ENCODE peak calls at places on chromosome 22, in five cellular contexts. X is Calu3, L is T-cell, E is memory B cell, Y is ovary. M is an unnamed sample.

GRCh38 chr22:36659762-36660509 is 43.6 kb downstream of the CACNG2 start:
- DNase-seq in L (no peak), X (peak; percentile 96), Y (peak; percentile 33), E (no peak), M (peak; percentile 87)

GRCh38 chr22:43110927-43111623 is 525 bp downstream of the BIK start:
- DNase-seq in X (peak; percentile 58), Y (no peak), E (peak; percentile 54), L (no peak), M (no peak)

GRCh38 chr22:47018010-47018910 is 255.8 kb downstream of the TBC1D22A start:
- DNase-seq in L (no peak), E (no peak), Y (no peak), X (no peak), M (no peak)

GRCh38 chr22:46328797-46329196 is 6.7 kb upstream of the TRMU start:
- DNase-seq in L (no peak), X (no peak), Y (no peak), E (no peak), M (no peak)

GRCh38 chr22:50641696-50642607 is 14.0 kb upstream of the ARSA start:
- DNase-seq in Y (peak; percentile 53), E (no peak), X (no peak), L (no peak), M (no peak)

GRCh38 chr22:43622886-43623285 is 189.2 kb downstream of the EFCAB6 start:
- DNase-seq in X (no peak), Y (no peak), L (no peak), E (no peak), M (no peak)

GRCh38 chr22:50599816-50600454 is 658 bp upstream of the MAPK8IP2 start:
- DNase-seq in E (peak; percentile 85), X (peak; percentile 75), L (peak; percentile 19), Y (peak; percentile 61), M (no peak)

GRCh38 chr22:48369789-48370507 is 1457.7 kb downstream of the BRD1 start:
- DNase-seq in E (no peak), X (no peak), Y (no peak), L (no peak), M (peak; percentile 33)

GRCh38 chr22:35961480-35961902 is 67.1 kb downstream of the RBFOX2 start:
- DNase-seq in E (no peak), Y (peak; percentile 43), L (no peak), X (peak; percentile 6), M (no peak)

GRCh38 chr22:23113067-23113846 is 28.5 kb downstream of the RSPH14 start:
- DNase-seq in X (no peak), E (no peak), Y (peak; percentile 66), L (no peak), M (no peak)

GRCh38 chr22:49503896-49504521 is 323.7 kb downstream of the BRD1 start:
- DNase-seq in Y (no peak), E (no peak), X (no peak), L (no peak), M (no peak)

GRCh38 chr22:49693848-49694247 is 133.8 kb downstream of the BRD1 start:
- DNase-seq in L (no peak), E (no peak), Y (no peak), X (no peak), M (no peak)

GRCh38 chr22:49790912-49791311 is 36.8 kb downstream of the BRD1 start:
- DNase-seq in Y (no peak), L (no peak), X (no peak), E (no peak), M (no peak)

GRCh38 chr22:27262371-27262770 is 539.2 kb downstream of the MN1 start:
- DNase-seq in E (no peak), X (no peak), Y (no peak), L (no peak), M (no peak)

GRCh38 chr22:24140357-24140756 is 40.9 kb upstream of the SUSD2 start:
- DNase-seq in X (no peak), L (no peak), Y (no peak), E (no peak), M (no peak)

GRCh38 chr22:38719196-38719595 is 13.5 kb downstream of the GTPBP1 start:
- DNase-seq in Y (no peak), E (no peak), X (no peak), L (no peak), M (no peak)

GRCh38 chr22:38097557-38098409 is 12.7 kb downstream of the BAIAP2L2 start:
- DNase-seq in L (no peak), E (no peak), Y (no peak), X (no peak), M (no peak)